ENCODE peak calls at places on chromosome 13, in six cellular contexts. D, L, H, M, V and Q are unnamed samples.

GRCh38 chr13:46367622-46368327 is 19.3 kb downstream of the RUBCNL start:
- DNase-seq in D (no peak), L (no peak), H (no peak), M (no peak), V (no peak), Q (no peak)

GRCh38 chr13:50914301-50914700 is 4.7 kb downstream of the RNASEH2B start:
- DNase-seq in D (peak; percentile 38), L (no peak), H (no peak), M (no peak), V (no peak), Q (no peak)

GRCh38 chr13:21079761-21080730 is 18.7 kb upstream of the LATS2 start:
- DNase-seq in D (peak; percentile 92), L (peak; percentile 74), H (no peak), M (no peak), V (no peak), Q (no peak)

GRCh38 chr13:39349391-39349790 is 253.6 kb downstream of the LHFPL6 start:
- DNase-seq in D (peak; percentile 36), L (no peak), H (no peak), M (no peak), V (no peak), Q (no peak)

GRCh38 chr13:100484708-100485107 is 103.9 kb downstream of the GGACT start:
- DNase-seq in D (no peak), L (no peak), H (no peak), M (no peak), V (no peak), Q (no peak)

GRCh38 chr13:28099396-28100148 is 804 bp downstream of the FLT3 start:
- DNase-seq in D (no peak), L (no peak), H (no peak), M (no peak), V (no peak), Q (no peak)

GRCh38 chr13:101917475-101917810 is 465.0 kb downstream of the ITGBL1 start:
- DNase-seq in D (no peak), L (peak; percentile 77), H (no peak), M (no peak), V (no peak), Q (no peak)

GRCh38 chr13:40983725-40984669 is 35.1 kb downstream of the ELF1 start:
- DNase-seq in D (no peak), L (peak; percentile 75), H (no peak), M (no peak), V (no peak), Q (no peak)

GRCh38 chr13:100361504-100361903 is 227.1 kb downstream of the GGACT start:
- DNase-seq in D (no peak), L (no peak), H (no peak), M (no peak), V (no peak), Q (no peak)

GRCh38 chr13:113802090-113802531 is 43.1 kb downstream of the TMEM255B start:
- DNase-seq in D (peak; percentile 64), L (no peak), H (peak; percentile 34), M (no peak), V (no peak), Q (no peak)

GRCh38 chr13:23731709-23732108 is 157.5 kb downstream of the MIPEP start:
- DNase-seq in D (no peak), L (no peak), H (no peak), M (no peak), V (no peak), Q (no peak)

GRCh38 chr13:51772781-51773180 is 31.2 kb downstream of the DHRS12 start:
- DNase-seq in D (no peak), L (no peak), H (no peak), M (no peak), V (no peak), Q (no peak)

GRCh38 chr13:113860051-113860471 is 3.8 kb downstream of the GAS6 start:
- DNase-seq in D (no peak), L (no peak), H (no peak), M (peak; percentile 62), V (no peak), Q (no peak)

GRCh38 chr13:27970382-27971235 is 1.5 kb upstream of the CDX2 start:
- DNase-seq in D (no peak), L (no peak), H (no peak), M (peak; percentile 59), V (no peak), Q (no peak)

GRCh38 chr13:69904784-69905183 is 202.8 kb upstream of the ATXN8OS start:
- DNase-seq in D (no peak), L (no peak), H (no peak), M (no peak), V (no peak), Q (no peak)

GRCh38 chr13:30752991-30753616 is 17.8 kb downstream of the ALOX5AP start:
- DNase-seq in D (no peak), L (no peak), H (no peak), M (no peak), V (no peak), Q (no peak)

GRCh38 chr13:108220042-108220441 is 1.9 kb downstream of the ABHD13 start:
- DNase-seq in D (no peak), L (peak; percentile 75), H (no peak), M (no peak), V (no peak), Q (no peak)

GRCh38 chr13:25971499-25972145 is 80.2 kb downstream of the SHISA2 start:
- DNase-seq in D (peak; percentile 15), L (no peak), H (peak; percentile 67), M (no peak), V (peak; percentile 44), Q (peak; percentile 61)

GRCh38 chr13:92592757-92593156 is 633.9 kb upstream of the GPC6 start:
- DNase-seq in D (no peak), L (no peak), H (no peak), M (no peak), V (no peak), Q (no peak)

GRCh38 chr13:97878421-97879375 is 74.8 kb upstream of the IPO5 start:
- DNase-seq in D (peak; percentile 53), L (no peak), H (no peak), M (no peak), V (no peak), Q (no peak)

GRCh38 chr13:29427937-29428309 is 167.6 kb downstream of the SLC7A1 start:
- DNase-seq in D (no peak), L (no peak), H (no peak), M (no peak), V (no peak), Q (no peak)